ENCODE peak calls at places on chromosomes 4 and X, in ten cellular contexts. W is upper lobe of right lung, S is aorta, D is lower lobe of right lung, N is left lung, O is right lobe of liver, V is heart left ventricle, A is foreskin keratinocyte, K is right cardiac atrium, M is HepG2. E is an unnamed sample.

GRCh38 chr4:110586137-110586850 is 36.6 kb downstream of the PITX2 start:
- ATAC-seq in W (peak; percentile 36), S (peak; percentile 67), D (no peak), N (peak; percentile 80), O (peak; percentile 76), V (peak; percentile 45), A (peak; percentile 86), K (peak; percentile 32), M (no peak), E (peak; percentile 60)

GRCh38 chrX:137896123-137896522 is 330.2 kb downstream of the ZIC3 start:
- ATAC-seq in W (no peak), S (no peak), D (no peak), N (no peak), O (no peak), V (no peak), A (no peak), K (no peak), M (no peak), E (no peak)

GRCh38 chr4:48121180-48121579 is 12.9 kb downstream of the TXK start:
- ATAC-seq in W (no peak), S (no peak), D (no peak), N (no peak), O (no peak), V (no peak), A (peak; percentile 11), K (no peak), M (no peak), E (no peak)

GRCh38 chr4:60682901-60683300 is 517.2 kb upstream of the ADGRL3 start:
- ATAC-seq in W (no peak), S (no peak), D (no peak), N (no peak), O (no peak), V (no peak), A (no peak), K (no peak), M (no peak), E (no peak)

GRCh38 chr4:66430856-66431255 is 760.6 kb upstream of the EPHA5 start:
- ATAC-seq in W (no peak), S (no peak), D (no peak), N (no peak), O (no peak), V (no peak), A (peak; percentile 83), K (no peak), M (no peak), E (no peak)

GRCh38 chrX:129787336-129788055 is 7.7 kb downstream of the SASH3 start:
- ATAC-seq in W (no peak), S (no peak), D (no peak), N (no peak), O (no peak), V (no peak), A (no peak), K (no peak), M (no peak), E (no peak)

GRCh38 chrX:30875957-30876356 is 13.1 kb downstream of the TAB3 start:
- ATAC-seq in W (no peak), S (no peak), D (no peak), N (no peak), O (peak; percentile 85), V (peak; percentile 45), A (peak; percentile 96), K (no peak), M (peak; percentile 56), E (no peak)

GRCh38 chr4:111198426-111198825 is 575.5 kb upstream of the PITX2 start:
- ATAC-seq in W (no peak), S (no peak), D (no peak), N (no peak), O (no peak), V (no peak), A (no peak), K (no peak), M (no peak), E (no peak)

GRCh38 chr4:8199594-8200301 is 658 bp downstream of the SH3TC1 start:
- ATAC-seq in W (peak; percentile 29), S (peak; percentile 1), D (peak; percentile 44), N (peak; percentile 50), O (peak; percentile 8), V (peak; percentile 8), A (no peak), K (peak; percentile 49), M (peak; percentile 14), E (no peak)

GRCh38 chr4:60746172-60746571 is 454.0 kb upstream of the ADGRL3 start:
- ATAC-seq in W (no peak), S (no peak), D (no peak), N (no peak), O (no peak), V (no peak), A (peak; percentile 59), K (no peak), M (no peak), E (no peak)

GRCh38 chrX:72081605-72082320 is 50.0 kb downstream of the RTL5 start:
- ATAC-seq in W (no peak), S (no peak), D (no peak), N (no peak), O (no peak), V (peak; percentile 21), A (no peak), K (no peak), M (no peak), E (no peak)

GRCh38 chrX:72078411-72078810 is 53.3 kb downstream of the RTL5 start:
- ATAC-seq in W (no peak), S (no peak), D (no peak), N (no peak), O (no peak), V (no peak), A (no peak), K (no peak), M (no peak), E (no peak)

GRCh38 chrX:72080150-72080549 is 51.6 kb downstream of the RTL5 start:
- ATAC-seq in W (peak; percentile 59), S (peak; percentile 11), D (no peak), N (peak; percentile 47), O (peak; percentile 11), V (peak; percentile 32), A (no peak), K (peak; percentile 21), M (no peak), E (peak; percentile 23)

GRCh38 chrX:72079607-72080006 is 52.1 kb downstream of the RTL5 start:
- ATAC-seq in W (peak; percentile 63), S (peak; percentile 24), D (peak; percentile 53), N (peak; percentile 62), O (peak; percentile 93), V (peak; percentile 86), A (no peak), K (peak; percentile 96), M (no peak), E (peak; percentile 45)

DNA sequence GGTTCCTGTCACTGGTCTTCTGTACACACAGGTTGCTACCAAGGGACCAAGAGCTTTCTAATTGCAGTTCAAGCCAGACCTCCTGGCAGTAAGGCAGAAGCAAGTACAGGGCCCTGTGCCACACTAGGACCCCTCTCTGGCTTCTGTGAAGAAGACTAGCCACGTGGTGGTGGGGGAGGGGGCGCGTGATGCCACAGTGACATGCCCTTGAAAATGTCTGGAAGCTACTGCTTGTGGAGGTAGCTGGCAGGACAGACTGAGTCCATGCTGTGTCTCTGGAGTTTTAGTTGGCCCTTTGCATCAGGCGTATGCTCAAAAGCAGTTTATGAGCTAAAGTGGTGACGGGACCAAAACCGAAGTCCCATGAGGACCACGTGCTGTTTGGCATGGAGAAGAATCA is 50.9 kb downstream of the RTL5 start:
- ATAC-seq in W (no peak), S (no peak), D (no peak), N (no peak), O (no peak), V (no peak), A (no peak), K (no peak), M (no peak), E (no peak)
- H3K27ac ChIP-seq in W (no peak overlapping the region), S (no peak overlapping the region), D (no peak overlapping the region), N (no peak overlapping the region), O (no peak overlapping the region), V (no peak overlapping the region), A (no peak overlapping the region), K (peak overlapping the region; percentile 48), M (no peak overlapping the region), E (peak overlapping the region; percentile 51)

GRCh38 chrX:147174596-147174995 is 360.1 kb upstream of the CXorf51A start:
- ATAC-seq in W (no peak), S (no peak), D (no peak), N (peak; percentile 30), O (peak; percentile 18), V (no peak), A (no peak), K (no peak), M (no peak), E (no peak)
- H3K27ac ChIP-seq in W (no peak overlapping the region), S (no peak overlapping the region), D (no peak overlapping the region), N (no peak overlapping the region), O (no peak overlapping the region), V (no peak overlapping the region), A (no peak overlapping the region), K (no peak overlapping the region), M (no peak overlapping the region), E (no peak overlapping the region)

GRCh38 chr4:41428205-41428940 is 109.6 kb upstream of the LIMCH1 start:
- ATAC-seq in W (no peak), S (no peak), D (no peak), N (no peak), O (peak; percentile 11), V (peak; percentile 35), A (no peak), K (no peak), M (no peak), E (no peak)

GRCh38 chr4:41427306-41427882 is 110.6 kb upstream of the LIMCH1 start:
- ATAC-seq in W (peak; percentile 48), S (peak; percentile 39), D (peak; percentile 42), N (no peak), O (peak; percentile 74), V (peak; percentile 15), A (no peak), K (peak; percentile 78), M (no peak), E (peak; percentile 32)

GRCh38 chr4:41424541-41424940 is 113.4 kb upstream of the LIMCH1 start:
- ATAC-seq in W (no peak), S (no peak), D (no peak), N (no peak), O (no peak), V (no peak), A (no peak), K (no peak), M (no peak), E (no peak)

GRCh38 chr4:41428941-41429669 is 108.9 kb upstream of the LIMCH1 start:
- ATAC-seq in W (peak; percentile 67), S (no peak), D (peak; percentile 67), N (peak; percentile 50), O (no peak), V (peak; percentile 61), A (no peak), K (no peak), M (no peak), E (no peak)

DNA sequence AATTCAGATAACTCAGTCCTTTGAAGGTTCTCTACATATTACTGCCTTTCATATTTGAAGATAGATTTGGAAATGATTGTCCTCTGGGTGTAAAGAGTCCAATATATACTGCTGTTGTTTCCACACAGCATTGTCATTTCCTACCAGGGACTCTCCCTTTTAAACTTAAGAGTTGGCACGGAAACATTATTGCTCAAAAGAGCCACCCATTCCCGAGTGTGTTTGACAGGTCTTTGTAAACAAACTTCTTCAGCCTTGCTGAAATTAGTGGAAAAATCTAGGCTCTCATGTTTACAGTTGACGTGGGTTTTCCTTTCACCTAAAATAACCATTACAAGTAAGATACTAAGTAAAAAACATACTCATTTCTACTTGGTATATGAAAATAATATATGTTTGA is 111.4 kb upstream of the LIMCH1 start:
- ATAC-seq in W (peak; percentile 56), S (no peak), D (peak; percentile 62), N (peak; percentile 60), O (peak; percentile 79), V (no peak), A (no peak), K (peak; percentile 81), M (no peak), E (peak; percentile 68)
- H3K27ac ChIP-seq in W (peak overlapping the region; percentile 79), S (no peak overlapping the region), D (peak overlapping the region; percentile 60), N (no peak overlapping the region), O (peak overlapping the region; percentile 95), V (no peak overlapping the region), A (no peak overlapping the region), K (no peak overlapping the region), M (no peak overlapping the region), E (peak overlapping the region; percentile 78)

GRCh38 chrX:16839852-16840460 is 30.2 kb downstream of the RBBP7 start:
- ATAC-seq in W (no peak), S (no peak), D (no peak), N (peak; percentile 27), O (no peak), V (peak; percentile 14), A (peak; percentile 92), K (peak; percentile 28), M (no peak), E (peak; percentile 47)
- H3K27ac ChIP-seq in W (no peak overlapping the region), S (no peak overlapping the region), D (no peak overlapping the region), N (no peak overlapping the region), O (no peak overlapping the region), V (no peak overlapping the region), A (no peak overlapping the region), K (peak overlapping the region; percentile 67), M (no peak overlapping the region), E (peak overlapping the region; percentile 70)